ENCODE peak calls at places on chromosomes 12 and 14, in nine cellular contexts. Z, I, X, Y, C, A, T, O and H are unnamed samples.

GRCh38 chr14:66965831-66966230 is 223.4 kb upstream of the GARIN2 start:
- DNase-seq in X (no peak), I (no peak), C (no peak), O (peak; percentile 23), Z (no peak), Y (peak; percentile 1), T (no peak), A (no peak), H (no peak)

GRCh38 chr12:4909734-4910501 is at the start of gene KCNA1:
- DNase-seq in X (peak; percentile 17), Y (peak; percentile 14), C (peak; percentile 63), Z (no peak), A (no peak), T (no peak), I (no peak), O (peak; percentile 8), H (peak; percentile 66)

GRCh38 chr14:75229576-75229922 is 49.1 kb upstream of the FOS start:
- DNase-seq in Z (no peak), A (peak; percentile 69), Y (no peak), T (no peak), C (no peak), I (no peak), O (no peak), X (no peak), H (peak; percentile 60)

GRCh38 chr12:62738105-62738504 is 196.8 kb downstream of the PPM1H start:
- DNase-seq in X (no peak), O (peak; percentile 19), T (no peak), Y (no peak), A (no peak), I (no peak), C (no peak), Z (no peak), H (no peak)

GRCh38 chr14:38877744-38878388 is 225.2 kb downstream of the SEC23A start:
- DNase-seq in I (no peak), Z (no peak), A (no peak), C (no peak), X (no peak), O (no peak), Y (no peak), T (no peak), H (no peak)

GRCh38 chr12:114700392-114701103 is 16.6 kb upstream of the TBX3 start:
- DNase-seq in A (no peak), I (no peak), Y (no peak), O (no peak), X (no peak), C (peak; percentile 45), Z (no peak), T (no peak), H (no peak)

GRCh38 chr12:46266869-46267617 is 1.8 kb downstream of the SLC38A1 start:
- DNase-seq in A (no peak), X (peak; percentile 49), C (peak; percentile 72), Z (peak; percentile 79), I (no peak), Y (peak; percentile 69), T (peak; percentile 76), O (peak; percentile 51), H (peak; percentile 64)

GRCh38 chr14:49306152-49306751 is 279.9 kb downstream of the RPS29 start:
- DNase-seq in A (peak; percentile 10), Y (peak; percentile 33), X (no peak), I (peak; percentile 18), T (no peak), Z (no peak), O (peak; percentile 6), C (no peak), H (no peak)

GRCh38 chr14:54200726-54201125 is 196.1 kb upstream of the CDKN3 start:
- DNase-seq in X (no peak), O (peak; percentile 31), I (no peak), Z (no peak), T (no peak), A (no peak), C (no peak), Y (no peak), H (no peak)

GRCh38 chr14:30165255-30165654 is 237.6 kb upstream of the PRKD1 start:
- DNase-seq in A (no peak), T (no peak), Z (no peak), I (no peak), O (no peak), C (no peak), Y (no peak), X (no peak), H (no peak)

GRCh38 chr14:28671425-28671824 is 95.2 kb upstream of the FOXG1 start:
- DNase-seq in T (no peak), Y (peak; percentile 53), C (no peak), O (peak; percentile 52), Z (no peak), I (no peak), A (no peak), X (no peak), H (no peak)

GRCh38 chr14:100037351-100037750 is 27.9 kb upstream of the EVL start:
- DNase-seq in I (no peak), O (no peak), Z (no peak), A (no peak), Y (peak; percentile 72), C (no peak), T (no peak), X (no peak), H (no peak)

GRCh38 chr12:126087692-126088091 is 1022.5 kb downstream of the AACS start:
- DNase-seq in X (no peak), C (no peak), Z (no peak), A (no peak), I (no peak), O (no peak), Y (no peak), T (no peak), H (no peak)

GRCh38 chr14:76957224-76957881 is 71.2 kb downstream of the IRF2BPL start:
- DNase-seq in C (no peak), I (no peak), X (no peak), A (no peak), T (no peak), Y (no peak), O (no peak), Z (no peak), H (no peak)

DNA sequence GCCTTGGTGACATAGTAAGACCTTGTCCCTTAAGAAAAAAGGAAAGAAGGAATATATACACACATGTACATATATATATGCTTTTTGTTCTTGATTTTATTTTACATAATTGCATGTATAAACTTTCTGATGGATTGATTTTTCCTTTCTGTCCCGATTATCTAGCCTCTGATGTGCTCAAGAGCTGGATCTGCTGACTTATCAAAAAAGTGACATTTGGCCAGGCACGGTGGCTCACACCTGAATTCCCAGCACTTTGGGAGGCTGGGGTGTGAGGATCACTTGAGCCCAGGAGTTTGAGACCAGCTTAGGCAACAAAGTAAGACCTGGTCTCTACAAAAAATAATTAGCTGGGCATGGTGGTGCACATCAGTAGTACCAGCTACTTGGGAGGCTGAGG is 12.0 kb downstream of the SNRNP35 start:
- DNase-seq in O (no peak), I (no peak), Z (no peak), C (no peak), X (no peak), A (no peak), Y (no peak), T (no peak), H (no peak)
- H3K27ac ChIP-seq in O (no peak overlapping the region), I (no peak overlapping the region), Z (no peak overlapping the region), C (no peak overlapping the region), X (no peak overlapping the region), A (no peak overlapping the region), Y (no peak overlapping the region), T (no peak overlapping the region), H (no peak overlapping the region)

DNA sequence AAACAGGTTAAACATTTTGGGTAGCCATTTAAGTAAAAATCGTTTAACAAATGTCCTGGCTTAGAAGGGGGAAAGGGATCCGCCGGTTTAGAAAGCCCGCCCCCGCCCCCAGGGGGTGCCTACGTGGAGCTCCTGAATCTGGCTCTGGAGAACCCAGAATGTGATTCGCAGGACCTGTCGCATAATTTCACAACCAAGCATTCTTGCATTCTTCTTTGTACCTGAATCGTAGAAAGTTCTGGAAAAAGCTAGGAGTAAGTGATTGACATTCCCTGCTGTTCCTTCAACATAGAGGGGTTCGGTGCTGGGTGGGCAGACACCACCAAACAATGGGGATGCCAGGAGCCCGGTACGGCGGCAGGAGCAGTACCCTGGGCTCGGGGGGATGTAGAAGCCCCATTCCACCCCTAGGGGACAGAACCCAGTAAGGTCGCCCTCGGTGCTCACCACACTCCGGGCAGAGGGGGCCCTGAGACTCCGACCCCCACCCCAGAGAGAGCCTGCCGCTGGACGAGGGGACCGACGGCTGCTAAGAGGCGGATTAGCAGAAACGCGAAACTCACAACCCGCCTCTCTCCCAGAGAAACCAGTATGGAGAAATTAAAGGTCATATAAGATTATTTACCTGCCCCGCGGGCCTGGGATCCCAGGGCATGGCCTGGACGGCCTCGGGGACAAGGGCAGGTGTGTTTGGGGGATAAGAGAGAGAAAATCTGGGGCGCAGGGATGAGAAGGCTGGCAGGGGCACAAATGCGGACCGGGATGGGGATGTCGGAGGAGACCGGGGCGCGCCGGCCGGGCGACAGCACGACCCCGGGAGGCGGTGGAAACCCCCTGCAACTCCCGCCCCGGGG is 547 bp downstream of the CSRP2 start:
- DNase-seq in Z (no peak), A (peak; percentile 34), I (peak; percentile 15), Y (peak; percentile 8), C (peak; percentile 78), X (peak; percentile 25), O (peak; percentile 35), T (no peak), H (peak; percentile 11)
- H3K27ac ChIP-seq in Z (peak overlapping the region; percentile 97), A (no peak overlapping the region), I (peak overlapping the region; percentile 58), Y (peak overlapping the region; percentile 95), C (peak overlapping the region; percentile 66), X (peak overlapping the region; percentile 40), O (peak overlapping the region; percentile 68), T (no peak overlapping the region), H (no peak overlapping the region)

GRCh38 chr12:111467862-111468245 is 62.1 kb downstream of the SH2B3 start:
- DNase-seq in A (no peak), O (no peak), C (no peak), X (no peak), Y (peak; percentile 92), I (no peak), T (no peak), Z (no peak), H (no peak)
- H3K27ac ChIP-seq in A (peak overlapping the region; percentile 5), O (no peak overlapping the region), C (no peak overlapping the region), X (no peak overlapping the region), Y (peak overlapping the region; percentile 81), I (no peak overlapping the region), T (no peak overlapping the region), Z (peak overlapping the region; percentile 53), H (no peak overlapping the region)

GRCh38 chr14:96105089-96105920 is 66.1 kb downstream of the C14orf132 start:
- DNase-seq in I (no peak), C (no peak), O (no peak), A (no peak), T (no peak), Y (no peak), Z (no peak), X (no peak), H (no peak)

GRCh38 chr14:96103075-96103474 is 63.9 kb downstream of the C14orf132 start:
- DNase-seq in C (no peak), I (no peak), Z (no peak), T (no peak), Y (no peak), X (no peak), A (no peak), O (no peak), H (no peak)

GRCh38 chr14:96102071-96102856 is 63.1 kb downstream of the C14orf132 start:
- DNase-seq in A (no peak), Y (no peak), O (no peak), T (no peak), C (no peak), I (no peak), X (no peak), Z (no peak), H (no peak)

GRCh38 chr14:96104469-96105057 is 65.4 kb downstream of the C14orf132 start:
- DNase-seq in Z (peak; percentile 82), T (no peak), X (peak; percentile 66), C (no peak), O (peak; percentile 98), Y (peak; percentile 100), A (no peak), I (no peak), H (peak; percentile 84)

GRCh38 chr14:96103560-96104460 is 64.6 kb downstream of the C14orf132 start:
- DNase-seq in O (no peak), Z (no peak), Y (no peak), X (no peak), T (no peak), I (no peak), A (no peak), C (no peak), H (no peak)
- H3K27ac ChIP-seq in O (peak overlapping the region; percentile 53), Z (peak overlapping the region; percentile 53), Y (peak overlapping the region; percentile 94), X (no peak overlapping the region), T (no peak overlapping the region), I (no peak overlapping the region), A (no peak overlapping the region), C (no peak overlapping the region), H (no peak overlapping the region)